ENCODE peak calls at places on chromosomes 13 and 19, in four cellular contexts. W, X, S and G are unnamed samples.

GRCh38 chr19:1238373-1239303 is 833 bp upstream of the CBARP start:
- DNase-seq in W (no peak), S (no peak), X (no peak), G (no peak)

GRCh38 chr19:15123900-15124299 is 16.7 kb downstream of the SYDE1 start:
- DNase-seq in S (no peak), X (peak), W (no peak), G (no peak)

GRCh38 chr13:29840585-29840984 is 9.8 kb downstream of the UBL3 start:
- DNase-seq in W (no peak), X (no peak), S (no peak), G (no peak)

GRCh38 chr19:6694147-6694815 is 24.3 kb upstream of the TNFSF14 start:
- DNase-seq in X (no peak), W (no peak), S (no peak), G (no peak)

GRCh38 chr19:43784251-43784980 is 3.6 kb upstream of the KCNN4 start:
- DNase-seq in X (no peak), S (peak), W (peak), G (no peak)

GRCh38 chr19:45716314-45717130 is 14.2 kb downstream of the FBXO46 start:
- DNase-seq in W (peak), X (no peak), S (no peak), G (no peak)

GRCh38 chr13:61664821-61665705 is 249.4 kb upstream of the PCDH20 start:
- DNase-seq in X (peak), S (no peak), W (no peak), G (no peak)

GRCh38 chr19:13428352-13428751 is 77.9 kb downstream of the CACNA1A start:
- DNase-seq in X (no peak), S (no peak), W (no peak), G (no peak)

GRCh38 chr13:25478186-25478585 is 106.4 kb downstream of the ATP8A2 start:
- DNase-seq in X (no peak), W (no peak), S (no peak), G (no peak)

GRCh38 chr19:10701955-10702307 is 692 bp downstream of the QTRT1 start:
- DNase-seq in W (no peak), S (no peak), X (peak), G (no peak)

GRCh38 chr13:73656863-73657262 is 477.3 kb downstream of the KLF12 start:
- DNase-seq in S (no peak), X (no peak), W (no peak), G (no peak)

GRCh38 chr19:51093066-51093465 is 10.4 kb upstream of the KLK14 start:
- DNase-seq in S (no peak), X (no peak), W (no peak), G (no peak)

GRCh38 chr19:5947435-5947834 is 30.5 kb downstream of the RANBP3 start:
- DNase-seq in X (peak), S (peak), W (no peak), G (peak)

GRCh38 chr13:38641164-38641948 is 45.5 kb upstream of the FREM2 start:
- DNase-seq in W (no peak), X (no peak), S (no peak), G (no peak)

GRCh38 chr19:9808855-9809646 is 9.8 kb downstream of the FBXL12 start:
- DNase-seq in W (no peak), S (no peak), X (no peak), G (no peak)

GRCh38 chr13:27264648-27265047 is 6.0 kb upstream of the RASL11A start:
- DNase-seq in W (no peak), X (no peak), S (no peak), G (no peak)

GRCh38 chr19:15241259-15241658 is 9.0 kb upstream of the EPHX3 start:
- DNase-seq in W (no peak), X (no peak), S (no peak), G (no peak)

GRCh38 chr13:79393564-79394249 is 12.3 kb downstream of the RBM26 start:
- DNase-seq in W (no peak), X (no peak), S (peak), G (peak)

GRCh38 chr13:91369432-91369831 is 21.9 kb downstream of the MIR17HG start:
- DNase-seq in S (no peak), X (no peak), W (no peak), G (no peak)

GRCh38 chr13:26967119-26968038 is 204.2 kb downstream of the USP12 start:
- DNase-seq in W (no peak), S (no peak), X (peak), G (peak)

GRCh38 chr13:40052954-40053353 is 397.5 kb downstream of the COG6 start:
- DNase-seq in X (no peak), W (no peak), S (no peak), G (no peak)

GRCh38 chr19:47036233-47036651 is 12.2 kb downstream of the TMEM160 start:
- DNase-seq in W (no peak), X (peak), S (peak), G (peak)

GRCh38 chr19:4447327-4448146 is 10.1 kb downstream of the UBXN6 start:
- DNase-seq in S (no peak), W (no peak), X (peak), G (no peak)

GRCh38 chr19:4448147-4448985 is 9.2 kb downstream of the UBXN6 start:
- DNase-seq in W (no peak), X (peak), S (no peak), G (peak)

GRCh38 chr19:4445963-4446668 is 11.5 kb downstream of the UBXN6 start:
- DNase-seq in W (no peak), S (no peak), X (peak), G (no peak)

GRCh38 chr19:4444765-4445741 is 12.5 kb downstream of the UBXN6 start:
- DNase-seq in S (no peak), X (peak), W (no peak), G (no peak)

DNA sequence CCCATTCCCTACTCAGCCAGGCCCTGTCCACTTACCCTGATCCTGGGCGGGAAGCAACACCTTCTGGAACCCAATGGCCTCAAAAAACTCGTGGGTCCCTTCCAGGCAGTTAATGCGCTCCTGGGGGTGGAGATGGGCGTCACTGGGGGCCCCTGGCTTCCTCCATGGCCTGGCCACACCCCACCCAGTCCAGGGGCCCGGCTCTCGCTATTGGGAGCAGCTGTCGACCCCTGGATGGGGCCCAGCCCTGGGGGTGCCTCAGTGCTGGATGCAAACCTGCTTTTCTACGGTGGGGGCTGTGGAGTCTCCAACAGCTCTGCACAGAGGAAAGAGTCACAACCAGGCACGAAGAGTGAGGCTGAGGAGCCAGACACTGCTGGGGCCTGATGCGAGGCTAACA is 10.8 kb downstream of the UBXN6 start:
- DNase-seq in X (peak), W (no peak), S (no peak), G (no peak)
- TF ChIP-seq CTCF in X (no peak), W (no peak), S (no peak), G (no peak)

DNA sequence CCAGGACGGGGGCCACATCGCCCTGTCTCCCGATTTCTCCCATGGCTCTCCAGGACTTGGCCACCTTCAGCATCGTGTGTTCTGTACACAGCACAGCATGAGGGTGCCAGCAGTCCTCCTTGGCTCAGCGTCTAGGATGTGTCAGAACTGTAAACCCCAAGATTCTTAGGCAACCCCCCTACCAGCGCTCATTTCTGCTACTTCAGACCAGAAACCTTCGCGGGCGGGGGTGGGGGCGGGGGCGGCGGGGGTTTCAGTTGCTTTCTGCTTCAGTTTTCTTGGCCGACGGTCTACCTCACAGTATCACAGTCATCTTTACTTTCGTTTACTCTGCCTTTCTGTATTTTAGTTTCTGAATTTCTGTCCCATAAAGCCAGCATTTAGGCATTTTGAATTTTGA is 82.4 kb downstream of the GGACT start:
- DNase-seq in X (no peak), W (no peak), S (no peak), G (no peak)
- TF ChIP-seq CTCF in X (no peak), W (no peak), S (no peak), G (no peak)

GRCh38 chr19:18193388-18194207 is 580 bp downstream of the MPV17L2 start:
- DNase-seq in W (no peak), S (no peak), X (no peak), G (peak)

GRCh38 chr19:18194208-18194530 is 1.2 kb downstream of the MPV17L2 start:
- DNase-seq in S (no peak), X (no peak), W (no peak), G (no peak)

GRCh38 chr19:18190278-18190677 is 2.7 kb upstream of the MPV17L2 start:
- DNase-seq in S (no peak), W (no peak), X (no peak), G (no peak)

GRCh38 chr19:18192673-18193387 is at the start of gene MPV17L2:
- DNase-seq in X (peak), S (peak), W (peak), G (peak)

GRCh38 chr19:18191640-18192062 is 1.4 kb upstream of the MPV17L2 start:
- DNase-seq in S (no peak), W (no peak), X (no peak), G (no peak)
- TF ChIP-seq CTCF in S (no peak), W (no peak), X (no peak), G (no peak)

DNA sequence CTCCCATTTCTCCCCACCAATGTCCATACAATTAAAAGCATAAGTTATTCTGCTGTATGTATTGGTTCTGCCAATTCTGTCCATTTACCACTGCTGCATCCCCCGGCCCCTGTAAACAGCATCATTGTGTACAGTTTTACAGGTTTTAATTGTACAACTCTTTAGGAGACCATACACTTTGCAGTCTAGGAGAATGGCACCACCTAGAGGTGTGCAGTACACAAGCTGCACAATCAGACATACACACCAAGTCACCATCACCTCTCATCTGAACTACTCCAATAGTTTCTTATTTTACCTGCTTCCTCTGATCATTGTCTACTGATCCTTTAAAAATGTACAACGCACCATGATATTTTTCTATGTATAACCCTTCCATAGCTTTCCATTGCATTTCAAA is 855.9 kb upstream of the KLHL1 start:
- DNase-seq in W (no peak), S (no peak), X (no peak), G (no peak)
- TF ChIP-seq CTCF in W (no peak), S (no peak), X (no peak), G (no peak)

DNA sequence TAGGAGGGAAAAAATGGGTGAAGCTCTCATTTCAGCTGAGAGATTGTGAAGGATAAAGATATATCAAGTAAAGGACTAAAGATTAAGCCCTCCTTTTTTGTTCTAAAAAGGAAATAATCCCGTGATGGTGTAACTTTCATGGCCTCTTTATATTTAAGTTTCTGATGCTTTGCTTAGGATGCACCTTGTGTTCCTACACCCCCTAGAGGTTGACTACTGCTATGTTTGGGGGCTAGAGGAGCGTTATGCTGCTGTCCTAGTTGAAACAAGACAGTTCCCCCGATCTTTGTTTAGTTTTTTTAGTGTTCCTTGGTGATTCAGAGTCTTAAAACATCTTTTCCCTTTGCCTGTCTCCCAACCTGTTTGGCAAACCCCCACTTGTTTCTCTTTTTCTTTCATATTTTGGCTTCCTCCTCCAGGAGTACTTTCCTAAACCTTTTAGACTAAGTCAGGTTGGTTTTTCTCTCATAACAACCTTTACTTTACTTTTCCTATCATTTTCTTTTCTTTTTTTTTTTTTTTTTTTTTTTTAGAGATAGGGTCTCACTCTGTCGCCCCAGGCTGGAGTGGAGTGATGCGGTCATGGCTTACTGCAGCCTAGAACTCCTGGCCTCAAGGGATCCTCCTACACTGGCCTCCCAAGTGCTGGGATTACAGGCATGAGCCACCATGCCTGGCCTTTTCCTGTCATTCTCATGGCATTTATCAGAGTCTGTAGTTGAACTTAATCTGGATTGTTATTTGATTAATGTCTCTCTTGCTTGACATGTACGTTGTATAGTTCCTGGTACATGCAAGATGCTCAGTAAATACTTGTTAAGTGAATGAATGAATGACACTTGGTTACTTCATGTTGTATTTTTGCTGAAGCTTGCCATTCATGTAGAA is 2.8 kb downstream of the UBA2 start:
- DNase-seq in S (no peak), W (peak), X (no peak), G (no peak)
- TF ChIP-seq CTCF in S (peak), W (peak), X (no peak), G (peak)

DNA sequence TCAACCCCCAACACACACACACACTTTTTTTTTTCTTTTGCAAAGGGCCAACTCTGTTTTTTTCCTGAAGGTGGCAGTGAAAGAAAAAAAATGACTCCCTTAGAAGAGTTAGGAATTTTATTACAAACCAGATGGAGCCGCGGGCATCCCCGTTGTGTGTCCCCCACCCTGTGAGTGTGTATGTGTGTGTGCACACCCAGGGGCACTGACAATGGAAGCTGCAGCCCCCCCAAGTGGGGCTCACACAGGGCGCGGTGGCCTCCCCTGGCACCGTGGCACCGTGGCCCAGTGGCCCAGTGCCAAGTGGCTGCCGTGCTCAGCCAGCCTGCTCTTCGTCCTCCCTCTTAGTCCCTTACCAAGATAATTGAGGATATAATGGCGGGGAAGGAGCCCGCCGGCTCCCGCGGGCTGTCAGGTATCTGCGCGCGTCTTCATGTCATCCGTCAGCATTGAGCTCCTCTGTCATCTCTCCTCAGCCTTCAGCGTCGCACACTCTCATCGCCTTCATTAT is 314.1 kb downstream of the ZNF536 start:
- DNase-seq in W (no peak), S (no peak), X (no peak), G (no peak)
- TF ChIP-seq CTCF in W (peak), S (no peak), X (no peak), G (no peak)

GRCh38 chr19:39390759-39391592 is at the start of the genes MED29 and PAF1:
- DNase-seq in X (peak), W (peak), S (peak), G (peak)
- TF ChIP-seq CTCF in X (no peak), W (no peak), S (no peak), G (no peak)

DNA sequence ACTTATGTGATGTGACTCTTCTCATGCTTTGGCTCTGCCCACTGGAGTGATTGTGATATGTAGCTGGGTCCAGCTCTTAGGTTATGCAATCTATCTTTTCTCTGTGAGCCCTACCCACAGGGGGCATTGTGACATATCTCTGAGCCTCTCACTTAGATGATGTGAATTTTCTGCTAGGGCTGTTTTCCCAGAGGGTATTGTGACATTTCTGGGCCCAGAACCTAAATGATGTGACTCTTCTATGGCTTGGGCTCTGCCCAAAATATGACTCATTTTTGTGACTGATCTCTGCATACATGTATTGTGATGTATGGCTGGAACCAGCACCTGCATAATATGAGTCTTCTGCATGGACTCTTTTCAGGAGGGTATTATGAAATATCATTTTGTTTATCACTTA is 12.3 kb upstream of the ZNF254 start:
- DNase-seq in S (no peak), W (no peak), X (no peak), G (no peak)
- TF ChIP-seq CTCF in S (no peak), W (no peak), X (no peak), G (no peak)